ENCODE peak calls at places on chromosome 20, in ten cellular contexts. K is T-helper 9 cell, U is SK-MEL-5, P is Kasumi-1, X is amniotic stem cell, G is natural killer cell, T is foreskin fibroblast, E is GM18507, O is omental fat pad, W is mesendoderm. M is an unnamed sample.
A peak's percentile ranks its signal among the peaks of the same experiment; 100 is the strongest.

GRCh38 chr20:35368616-35369423 is 43.0 kb downstream of the UQCC1 start:
- DNase-seq in K (no peak), U (no peak), P (peak; percentile 71), X (no peak), G (no peak), T (no peak), E (no peak), O (no peak), W (peak; percentile 67), M (no peak)

GRCh38 chr20:62354811-62355341 is 12.2 kb downstream of the LAMA5 start:
- DNase-seq in K (no peak), U (no peak), P (no peak), X (no peak), G (no peak), T (no peak), E (no peak), O (no peak), W (no peak), M (no peak)

GRCh38 chr20:36881331-36881730 is 5.4 kb downstream of the TLDC2 start:
- DNase-seq in K (no peak), U (no peak), P (no peak), X (no peak), G (no peak), T (no peak), E (no peak), O (no peak), W (no peak), M (no peak)

GRCh38 chr20:63682384-63683139 is 13.9 kb upstream of the TNFRSF6B start:
- DNase-seq in K (no peak), U (peak; percentile 43), P (no peak), X (peak; percentile 95), G (no peak), T (peak; percentile 98), E (no peak), O (peak; percentile 52), W (peak; percentile 67), M (no peak)

GRCh38 chr20:47691632-47692031 is 93.6 kb downstream of the SULF2 start:
- DNase-seq in K (no peak), U (no peak), P (peak; percentile 62), X (no peak), G (no peak), T (peak; percentile 37), E (no peak), O (no peak), W (peak; percentile 67), M (no peak)

GRCh38 chr20:20699144-20699543 is 13.3 kb downstream of the RALGAPA2 start:
- DNase-seq in K (no peak), U (no peak), P (no peak), X (no peak), G (no peak), T (peak; percentile 7), E (no peak), O (no peak), W (no peak), M (no peak)

GRCh38 chr20:16292227-16292626 is 281.0 kb downstream of the KIF16B start:
- DNase-seq in K (no peak), U (no peak), P (no peak), X (no peak), G (no peak), T (peak; percentile 40), E (no peak), O (no peak), W (no peak), M (no peak)

GRCh38 chr20:25695532-25696383 is 895 bp downstream of the ZNF337 start:
- DNase-seq in K (no peak), U (no peak), P (no peak), X (no peak), G (no peak), T (peak; percentile 38), E (no peak), O (no peak), W (no peak), M (peak; percentile 11)

GRCh38 chr20:59625214-59625922 is 21.0 kb downstream of the PHACTR3 start:
- DNase-seq in K (no peak), U (no peak), P (no peak), X (no peak), G (no peak), T (no peak), E (no peak), O (no peak), W (no peak), M (no peak)

GRCh38 chr20:57680934-57681914 is 28.6 kb downstream of the PMEPA1 start:
- DNase-seq in K (no peak), U (no peak), P (no peak), X (no peak), G (peak; percentile 33), T (no peak), E (no peak), O (no peak), W (no peak), M (peak; percentile 25)

GRCh38 chr20:6819599-6819998 is 52.1 kb downstream of the BMP2 start:
- DNase-seq in K (no peak), U (peak; percentile 44), P (no peak), X (no peak), G (no peak), T (no peak), E (no peak), O (no peak), W (peak; percentile 50), M (no peak)

GRCh38 chr20:11302436-11302835 is 615.3 kb upstream of the BTBD3 start:
- DNase-seq in K (no peak), U (no peak), P (no peak), X (no peak), G (no peak), T (peak; percentile 49), E (no peak), O (no peak), W (no peak), M (no peak)

GRCh38 chr20:63533871-63534393 is 3.2 kb downstream of the PTK6 start:
- DNase-seq in K (no peak), U (no peak), P (no peak), X (no peak), G (no peak), T (no peak), E (no peak), O (no peak), W (no peak), M (no peak)

GRCh38 chr20:46970937-46971630 is 76.4 kb downstream of the EYA2 start:
- DNase-seq in K (no peak), U (peak; percentile 80), P (no peak), X (peak; percentile 39), G (no peak), T (peak; percentile 87), E (no peak), O (no peak), W (peak; percentile 99), M (no peak)

GRCh38 chr20:53390780-53391179 is 202.9 kb downstream of the ZNF217 start:
- DNase-seq in K (no peak), U (no peak), P (no peak), X (no peak), G (no peak), T (no peak), E (no peak), O (no peak), W (no peak), M (no peak)

GRCh38 chr20:11754451-11754850 is 163.2 kb upstream of the BTBD3 start:
- DNase-seq in K (no peak), U (no peak), P (no peak), X (no peak), G (no peak), T (no peak), E (no peak), O (no peak), W (peak; percentile 33), M (no peak)

GRCh38 chr20:48776306-48776705 is 51.5 kb downstream of the PREX1 start:
- DNase-seq in K (no peak), U (no peak), P (no peak), X (peak; percentile 9), G (no peak), T (peak; percentile 97), E (no peak), O (no peak), W (no peak), M (no peak)

GRCh38 chr20:48807586-48808381 is 20.0 kb downstream of the PREX1 start:
- DNase-seq in K (no peak), U (peak; percentile 28), P (no peak), X (no peak), G (no peak), T (peak; percentile 45), E (no peak), O (no peak), W (no peak), M (no peak)

GRCh38 chr20:47360489-47361267 is 4.2 kb upstream of the ZMYND8 start:
- DNase-seq in K (no peak), U (no peak), P (peak; percentile 80), X (peak; percentile 70), G (no peak), T (peak; percentile 95), E (no peak), O (peak; percentile 37), W (peak; percentile 91), M (no peak)

GRCh38 chr20:38242848-38243449 is 17.6 kb downstream of the KIAA1755 start:
- DNase-seq in K (no peak), U (peak; percentile 41), P (peak; percentile 35), X (no peak), G (no peak), T (peak; percentile 34), E (no peak), O (no peak), W (peak; percentile 62), M (no peak)

GRCh38 chr20:8512003-8512402 is 379.9 kb downstream of the PLCB1 start:
- DNase-seq in K (no peak), U (no peak), P (no peak), X (no peak), G (no peak), T (no peak), E (no peak), O (no peak), W (no peak), M (no peak)

GRCh38 chr20:62087227-62087626 is 21.5 kb upstream of the TAF4 start:
- DNase-seq in K (no peak), U (no peak), P (no peak), X (no peak), G (no peak), T (peak; percentile 21), E (no peak), O (no peak), W (no peak), M (no peak)

GRCh38 chr20:51379601-51380341 is 162.7 kb downstream of the NFATC2 start:
- DNase-seq in K (no peak), U (no peak), P (no peak), X (no peak), G (no peak), T (peak; percentile 47), E (no peak), O (no peak), W (peak; percentile 37), M (no peak)

GRCh38 chr20:44008806-44009678 is 94.4 kb downstream of the TOX2 start:
- DNase-seq in K (no peak), U (no peak), P (no peak), X (no peak), G (no peak), T (no peak), E (no peak), O (no peak), W (no peak), M (no peak)

GRCh38 chr20:46176744-46177378 is 58.7 kb downstream of the CD40 start:
- DNase-seq in K (no peak), U (no peak), P (no peak), X (no peak), G (no peak), T (no peak), E (no peak), O (no peak), W (no peak), M (no peak)

GRCh38 chr20:41748051-41748450 is 129.9 kb upstream of the CHD6 start:
- DNase-seq in K (no peak), U (no peak), P (no peak), X (no peak), G (no peak), T (no peak), E (no peak), O (no peak), W (peak; percentile 34), M (no peak)

GRCh38 chr20:49775229-49775693 is 37.4 kb upstream of the SLC9A8 start:
- DNase-seq in K (no peak), U (peak; percentile 86), P (no peak), X (no peak), G (no peak), T (peak; percentile 80), E (no peak), O (no peak), W (peak; percentile 94), M (no peak)

GRCh38 chr20:60926831-60927230 is 325.2 kb upstream of the CDH4 start:
- DNase-seq in K (no peak), U (no peak), P (no peak), X (no peak), G (no peak), T (no peak), E (no peak), O (no peak), W (no peak), M (no peak)

M was measured in effector memory CD8-positive, alpha-beta T cell.